ENCODE peak calls at places on chromosomes 7 and 10, in four cellular contexts. K is NB4, S is WTC11, X is lung. C is an unnamed sample.

GRCh38 chr7:45033261-45033930 is 33.4 kb downstream of the CCM2 start:
- DNase-seq in K (peak), S (no peak), X (no peak), C (no peak)

GRCh38 chr10:17088118-17088806 is 41.3 kb downstream of the CUBN start:
- DNase-seq in K (no peak), S (no peak), X (no peak), C (no peak)

GRCh38 chr10:22002531-22003110 is 909 bp downstream of the DNAJC1 start:
- DNase-seq in K (peak), S (no peak), X (no peak), C (no peak)

GRCh38 chr10:12608761-12609160 is 259.4 kb downstream of the CAMK1D start:
- DNase-seq in K (no peak), S (no peak), X (no peak), C (no peak)

GRCh38 chr7:24786941-24787340 is 29.7 kb upstream of the GSDME start:
- DNase-seq in K (peak), S (no peak), X (no peak), C (no peak)

GRCh38 chr10:69334258-69335062 is 56.2 kb downstream of the HK1 start:
- DNase-seq in K (no peak), S (no peak), X (no peak), C (no peak)

GRCh38 chr10:132974886-132975881 is 32.8 kb upstream of the CFAP46 start:
- DNase-seq in K (no peak), S (no peak), X (no peak), C (no peak)

GRCh38 chr7:107972986-107973385 is 30.0 kb downstream of the LAMB1 start:
- DNase-seq in K (no peak), S (no peak), X (no peak), C (no peak)

GRCh38 chr7:17325364-17325763 is 26.9 kb downstream of the AHR start:
- DNase-seq in K (no peak), S (no peak), X (no peak), C (no peak)

GRCh38 chr7:100171087-100171681 is 2.8 kb upstream of the GAL3ST4 start:
- DNase-seq in K (peak), S (peak), X (no peak), C (peak)

GRCh38 chr7:28065308-28065707 is 115.3 kb downstream of the JAZF1 start:
- DNase-seq in K (peak), S (no peak), X (no peak), C (no peak)

GRCh38 chr7:2971914-2972530 is 71.6 kb downstream of the CARD11 start:
- DNase-seq in K (peak), S (no peak), X (no peak), C (no peak)

GRCh38 chr7:30831227-30831626 is 60.0 kb downstream of the MINDY4 start:
- DNase-seq in K (no peak), S (no peak), X (no peak), C (no peak)

GRCh38 chr7:100152404-100152803 is 3.7 kb downstream of the LAMTOR4 start:
- DNase-seq in K (peak), S (no peak), X (no peak), C (no peak)

GRCh38 chr7:31146026-31146425 is 93.9 kb downstream of the ADCYAP1R1 start:
- DNase-seq in K (no peak), S (no peak), X (no peak), C (no peak)

GRCh38 chr7:119665791-119666190 is 607.2 kb upstream of the KCND2 start:
- DNase-seq in K (no peak), S (no peak), X (no peak), C (no peak)

GRCh38 chr7:26147030-26147429 is 5.0 kb upstream of the NFE2L3 start:
- DNase-seq in K (no peak), S (no peak), X (peak), C (no peak)

GRCh38 chr10:78408671-78409472 is 375.2 kb downstream of the RPS24 start:
- DNase-seq in K (peak), S (peak), X (peak), C (no peak)

GRCh38 chr10:51867956-51868355 is 168.6 kb upstream of the CSTF2T start:
- DNase-seq in K (no peak), S (no peak), X (no peak), C (no peak)

GRCh38 chr10:30238836-30239235 is 110.2 kb downstream of the MTPAP start:
- DNase-seq in K (no peak), S (no peak), X (no peak), C (no peak)

DNA sequence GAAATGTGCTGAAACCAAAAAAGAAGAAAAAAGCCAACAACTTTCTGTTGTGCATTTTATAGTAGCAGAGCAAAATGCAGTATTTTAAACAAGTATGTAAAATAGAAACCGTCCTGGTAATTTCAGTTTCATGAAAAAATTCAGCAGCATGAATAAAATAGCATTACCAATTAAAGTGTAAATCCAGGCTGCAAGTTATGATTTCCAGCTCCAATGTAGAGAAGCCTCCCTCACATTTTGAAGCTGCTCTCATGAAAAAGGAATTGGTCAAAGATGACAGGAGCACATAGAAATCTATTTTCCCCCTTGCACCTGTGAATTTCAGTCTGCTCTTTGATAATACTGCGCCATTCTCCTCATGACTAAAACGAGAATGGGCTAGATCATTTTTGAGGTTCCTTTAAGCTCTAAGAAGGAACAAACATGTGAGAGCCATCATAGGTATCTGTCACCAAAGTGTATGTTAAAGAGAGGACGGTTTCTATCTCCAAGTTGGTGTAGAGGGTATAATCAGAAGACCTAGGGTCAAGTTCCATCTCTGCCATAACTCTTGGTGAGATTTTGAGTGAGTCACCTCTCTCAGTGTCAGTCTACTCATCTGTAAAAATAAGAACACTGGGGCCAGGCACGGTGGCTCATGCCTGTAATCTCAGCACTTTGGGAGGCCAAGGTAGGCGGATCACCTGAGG is 107.5 kb downstream of the MTPAP start:
- DNase-seq in K (no peak), S (no peak), X (no peak), C (no peak)
- TF ChIP-seq CTCF in K (no peak), S (no peak), X (no peak), C (no peak)

GRCh38 chr7:138837627-138838026 is 39.6 kb upstream of the ATP6V0A4 start:
- DNase-seq in K (no peak), S (no peak), X (peak), C (no peak)

GRCh38 chr7:138834583-138834982 is 36.6 kb upstream of the ATP6V0A4 start:
- DNase-seq in K (no peak), S (no peak), X (no peak), C (no peak)

GRCh38 chr7:138832966-138833365 is 35.0 kb upstream of the ATP6V0A4 start:
- DNase-seq in K (no peak), S (no peak), X (no peak), C (no peak)

GRCh38 chr7:138833596-138833995 is 35.6 kb upstream of the ATP6V0A4 start:
- DNase-seq in K (peak), S (no peak), X (no peak), C (no peak)

GRCh38 chr7:138835087-138835486 is 37.1 kb upstream of the ATP6V0A4 start:
- DNase-seq in K (peak), S (no peak), X (no peak), C (no peak)
- TF ChIP-seq CTCF in K (peak), S (no peak), X (no peak), C (peak)

DNA sequence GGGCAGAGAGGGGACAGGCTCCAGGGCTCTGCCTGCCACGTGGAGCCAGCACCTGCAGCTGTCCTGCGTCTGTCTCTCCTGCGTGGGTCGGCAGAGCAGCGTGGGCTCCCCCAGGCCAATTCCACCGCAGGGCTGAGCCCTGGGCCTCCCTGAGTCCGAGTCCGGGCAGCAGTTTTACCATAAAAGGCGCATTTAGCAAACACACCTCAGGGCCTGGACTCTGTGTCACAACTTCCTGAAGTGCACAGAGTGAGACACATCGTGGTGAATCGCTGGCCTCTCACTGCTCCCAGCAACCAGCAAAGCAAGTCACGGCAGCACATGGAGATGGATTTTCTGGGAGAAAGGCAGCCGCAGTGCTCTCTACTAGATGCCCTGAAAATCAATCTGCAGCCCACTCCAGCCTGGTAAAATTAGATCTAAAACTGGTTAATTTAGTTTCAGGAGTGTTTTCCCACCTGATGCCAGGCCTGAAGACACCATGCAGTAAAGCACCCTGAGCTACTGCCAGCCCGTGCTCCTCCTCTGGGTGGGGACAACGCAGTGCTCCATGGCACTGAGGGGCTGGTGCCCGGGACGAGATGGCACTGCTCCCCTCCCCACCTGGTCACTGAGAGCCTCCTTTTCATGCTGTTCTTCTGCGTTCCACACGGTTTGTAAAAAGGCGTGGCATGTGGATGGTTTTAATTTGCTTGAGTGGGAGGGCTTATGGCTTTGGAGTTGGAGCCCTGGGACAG is 337.0 kb downstream of the ADARB2 start:
- DNase-seq in K (no peak), S (no peak), X (no peak), C (no peak)
- TF ChIP-seq CTCF in K (no peak), S (no peak), X (no peak), C (no peak)

GRCh38 chr7:122901250-122901649 is 15.0 kb upstream of the CADPS2 start:
- DNase-seq in K (no peak), S (no peak), X (no peak), C (no peak)

DNA sequence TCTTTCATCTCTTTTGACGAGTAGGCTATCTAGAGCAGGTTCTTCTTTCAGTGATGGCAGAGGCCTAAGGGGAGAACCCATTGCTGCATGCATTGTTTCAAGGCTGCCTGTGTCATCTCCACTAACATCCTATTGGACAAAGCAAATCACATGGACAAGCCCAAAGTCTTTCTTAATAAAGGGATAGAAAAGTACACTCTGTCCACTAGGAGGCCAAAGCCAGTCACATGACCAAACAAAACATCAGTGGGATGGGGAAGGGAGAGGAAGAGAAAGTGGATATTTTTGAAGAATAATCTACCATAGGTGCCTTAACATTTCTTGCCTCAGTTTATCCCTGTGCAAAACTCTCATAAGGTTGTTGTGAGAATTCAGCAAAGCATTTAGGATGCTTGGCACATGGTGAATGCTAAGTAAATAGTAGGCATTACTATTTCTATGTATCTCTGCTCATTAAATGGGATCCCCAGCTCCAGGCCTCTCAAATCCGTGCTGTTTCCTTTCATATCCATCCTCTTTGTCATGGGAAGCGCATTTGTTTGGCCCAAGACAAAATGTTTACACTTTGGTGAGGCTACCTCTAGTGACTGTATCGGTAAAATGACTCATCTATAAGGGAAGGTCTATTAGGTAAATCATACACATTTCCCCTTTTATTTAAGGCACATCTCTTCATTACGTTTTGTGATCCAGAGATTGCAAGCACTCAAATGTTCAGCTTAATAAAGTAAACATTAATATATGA is 16.7 kb upstream of the CADPS2 start:
- DNase-seq in K (peak), S (no peak), X (no peak), C (no peak)
- TF ChIP-seq CTCF in K (no peak), S (no peak), X (no peak), C (peak)

GRCh38 chr10:43156590-43157340 is 18.5 kb downstream of the CSGALNACT2 start:
- DNase-seq in K (no peak), S (no peak), X (no peak), C (no peak)

GRCh38 chr10:43160919-43161251 is 22.6 kb downstream of the CSGALNACT2 start:
- DNase-seq in K (no peak), S (no peak), X (no peak), C (no peak)

GRCh38 chr10:43155716-43156115 is 17.5 kb downstream of the CSGALNACT2 start:
- DNase-seq in K (no peak), S (no peak), X (no peak), C (no peak)

GRCh38 chr10:43162604-43163003 is 24.4 kb downstream of the CSGALNACT2 start:
- DNase-seq in K (no peak), S (no peak), X (no peak), C (no peak)

DNA sequence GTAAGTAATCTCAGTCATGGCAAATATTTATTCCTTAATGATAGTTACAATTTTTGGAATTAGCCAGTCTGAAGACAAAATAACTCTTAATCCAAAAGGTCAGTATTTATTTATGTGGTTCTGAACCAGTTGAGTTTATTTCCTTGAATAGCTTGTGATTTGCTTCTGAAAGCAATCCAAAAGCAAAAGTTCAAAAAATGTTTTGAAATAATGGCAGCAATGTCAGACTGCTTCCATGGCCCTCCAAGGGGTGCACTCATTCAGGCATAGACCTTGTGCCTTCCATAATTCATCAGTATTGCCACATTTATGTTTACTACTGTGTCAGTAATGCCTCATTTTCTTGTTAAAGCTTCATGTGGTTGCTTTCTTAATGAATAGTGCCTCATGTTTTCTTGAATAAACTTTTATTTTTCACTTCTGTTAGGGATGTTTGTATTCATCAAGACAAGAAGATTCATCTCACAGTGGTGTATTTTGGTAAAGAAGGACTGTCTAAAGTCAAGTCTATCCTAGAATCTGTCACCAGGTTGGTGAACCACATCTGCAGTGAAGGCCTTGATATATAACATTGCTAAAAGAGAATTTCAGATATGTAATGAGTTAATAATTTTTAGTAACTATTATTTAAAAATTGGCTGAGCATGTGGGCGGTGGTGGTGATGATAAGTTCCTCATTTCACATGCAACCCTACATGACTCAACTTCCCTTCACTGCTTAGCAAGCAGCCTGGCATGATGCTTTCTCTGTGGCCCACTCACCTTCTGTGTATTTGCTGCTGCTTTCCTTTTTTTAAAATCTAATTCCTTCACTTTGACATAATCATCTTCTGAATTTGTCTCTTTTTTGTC is 22.0 kb downstream of the CSGALNACT2 start:
- DNase-seq in K (peak), S (no peak), X (peak), C (no peak)
- TF ChIP-seq CTCF in K (no peak), S (no peak), X (no peak), C (no peak)

GRCh38 chr7:50801907-50802306 is 19.2 kb upstream of the GRB10 start:
- DNase-seq in K (no peak), S (no peak), X (no peak), C (no peak)
- TF ChIP-seq CTCF in K (peak), S (no peak), X (no peak), C (no peak)

GRCh38 chr7:137937202-137937560 is 64.7 kb downstream of the CREB3L2 start:
- DNase-seq in K (no peak), S (no peak), X (no peak), C (no peak)

GRCh38 chr7:137943132-137943551 is 58.7 kb downstream of the CREB3L2 start:
- DNase-seq in K (no peak), S (peak), X (no peak), C (no peak)

GRCh38 chr7:137944168-137944567 is 57.7 kb downstream of the CREB3L2 start:
- DNase-seq in K (no peak), S (no peak), X (no peak), C (no peak)

GRCh38 chr7:137942459-137943115 is 59.3 kb downstream of the CREB3L2 start:
- DNase-seq in K (no peak), S (no peak), X (no peak), C (no peak)

GRCh38 chr7:137940656-137941518 is 61.0 kb downstream of the CREB3L2 start:
- DNase-seq in K (no peak), S (no peak), X (no peak), C (no peak)
- TF ChIP-seq CTCF in K (no peak), S (no peak), X (no peak), C (no peak)

GRCh38 chr7:83931968-83932367 is 262.6 kb downstream of the SEMA3A start:
- DNase-seq in K (no peak), S (no peak), X (no peak), C (no peak)

GRCh38 chr7:83937930-83938329 is 256.7 kb downstream of the SEMA3A start:
- DNase-seq in K (no peak), S (no peak), X (no peak), C (no peak)

GRCh38 chr7:83930262-83930661 is 264.3 kb downstream of the SEMA3A start:
- DNase-seq in K (peak), S (no peak), X (no peak), C (no peak)

GRCh38 chr7:83936056-83936703 is 258.4 kb downstream of the SEMA3A start:
- DNase-seq in K (peak), S (peak), X (peak), C (peak)

GRCh38 chr7:83934118-83934734 is 260.4 kb downstream of the SEMA3A start:
- DNase-seq in K (no peak), S (no peak), X (no peak), C (no peak)
- TF ChIP-seq CTCF in K (no peak), S (no peak), X (no peak), C (peak)

GRCh38 chr7:6576024-6576866 is 1.0 kb upstream of the ZDHHC4 start:
- DNase-seq in K (peak), S (peak), X (no peak), C (no peak)

GRCh38 chr7:6578114-6579084 is 1.1 kb downstream of the ZDHHC4 start:
- DNase-seq in K (no peak), S (no peak), X (no peak), C (no peak)

GRCh38 chr7:6577369-6578113 is at the start of gene ZDHHC4:
- DNase-seq in K (peak), S (peak), X (peak), C (peak)

GRCh38 chr7:6575246-6576023 is 1.8 kb upstream of the ZDHHC4 start:
- DNase-seq in K (no peak), S (no peak), X (no peak), C (no peak)

DNA sequence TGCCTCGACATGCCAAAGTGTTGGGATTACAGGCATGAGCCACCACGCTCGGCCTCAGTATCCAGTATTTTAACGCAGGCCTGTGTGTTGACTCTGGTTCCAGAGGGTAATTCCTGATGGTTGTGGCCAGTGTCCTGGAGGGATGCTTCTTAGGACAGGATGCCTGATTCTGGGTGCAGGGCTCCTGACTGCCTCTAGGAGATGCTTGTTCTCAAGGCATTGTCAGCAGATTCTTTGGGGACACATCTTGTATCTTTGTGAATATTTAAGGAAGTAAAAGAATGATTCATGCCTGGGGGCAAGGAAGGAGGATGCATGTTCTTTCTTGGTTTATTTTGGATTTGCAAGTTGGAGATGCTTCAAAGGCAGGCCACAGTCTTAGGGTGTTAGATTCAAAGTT is 2.2 kb downstream of the ZDHHC4 start:
- DNase-seq in K (peak), S (no peak), X (no peak), C (no peak)
- TF ChIP-seq CTCF in K (peak), S (no peak), X (no peak), C (peak)

GRCh38 chr7:98138679-98139078 is 32.0 kb downstream of the LMTK2 start:
- DNase-seq in K (no peak), S (no peak), X (no peak), C (no peak)

GRCh38 chr7:98137826-98138151 is 31.1 kb downstream of the LMTK2 start:
- DNase-seq in K (peak), S (no peak), X (no peak), C (no peak)

GRCh38 chr7:98135984-98136383 is 29.3 kb downstream of the LMTK2 start:
- DNase-seq in K (no peak), S (no peak), X (no peak), C (no peak)

GRCh38 chr7:98136423-98136822 is 29.8 kb downstream of the LMTK2 start:
- DNase-seq in K (no peak), S (no peak), X (no peak), C (no peak)

GRCh38 chr7:98137134-98137825 is 30.6 kb downstream of the LMTK2 start:
- DNase-seq in K (no peak), S (no peak), X (no peak), C (no peak)
- TF ChIP-seq CTCF in K (no peak), S (no peak), X (no peak), C (no peak)

C was measured in progenitor cell of endocrine pancreas.